ENCODE peak calls at places on chromosomes 6 and 20, in eight cellular contexts. One of them, this sample, is unnamed.

GRCh38 chr6:144535630-144536029 is 250.5 kb downstream of the UTRN start:
- DNase-seq in H1: no peak
- DNase-seq in fibroblast of pulmonary artery: no peak
- DNase-seq in left ventricle myocardium inferior: no peak
- DNase-seq in CD4-positive, alpha-beta T cell: no peak
- DNase-seq in GM06990: no peak
- DNase-seq in progenitor cell of endocrine pancreas: no peak
- DNase-seq in AG04450: no peak
- DNase-seq in this sample: no peak

GRCh38 chr6:35603326-35604202 is 85.2 kb downstream of the FKBP5 start:
- DNase-seq in H1: no peak
- DNase-seq in fibroblast of pulmonary artery: no peak
- DNase-seq in left ventricle myocardium inferior: no peak
- DNase-seq in CD4-positive, alpha-beta T cell: no peak
- DNase-seq in GM06990: no peak
- DNase-seq in progenitor cell of endocrine pancreas: no peak
- DNase-seq in AG04450: no peak
- DNase-seq in this sample: no peak

GRCh38 chr20:20712004-20712473 is 405 bp downstream of the RALGAPA2 start:
- DNase-seq in H1: no peak
- DNase-seq in fibroblast of pulmonary artery: no peak
- DNase-seq in left ventricle myocardium inferior: no peak
- DNase-seq in CD4-positive, alpha-beta T cell: no peak
- DNase-seq in GM06990: no peak
- DNase-seq in progenitor cell of endocrine pancreas: peak
- DNase-seq in AG04450: no peak
- DNase-seq in this sample: no peak

GRCh38 chr20:62120990-62121775 is 1.1 kb upstream of the LSM14B start:
- DNase-seq in H1: no peak
- DNase-seq in fibroblast of pulmonary artery: peak
- DNase-seq in left ventricle myocardium inferior: no peak
- DNase-seq in CD4-positive, alpha-beta T cell: no peak
- DNase-seq in GM06990: no peak
- DNase-seq in progenitor cell of endocrine pancreas: no peak
- DNase-seq in AG04450: no peak
- DNase-seq in this sample: no peak

GRCh38 chr6:43860285-43860684 is 90.3 kb downstream of the VEGFA start:
- DNase-seq in H1: no peak
- DNase-seq in fibroblast of pulmonary artery: no peak
- DNase-seq in left ventricle myocardium inferior: no peak
- DNase-seq in CD4-positive, alpha-beta T cell: no peak
- DNase-seq in GM06990: no peak
- DNase-seq in progenitor cell of endocrine pancreas: no peak
- DNase-seq in AG04450: no peak
- DNase-seq in this sample: no peak

GRCh38 chr6:53894086-53894485 is 99.3 kb downstream of the LRRC1 start:
- DNase-seq in H1: no peak
- DNase-seq in fibroblast of pulmonary artery: peak
- DNase-seq in left ventricle myocardium inferior: no peak
- DNase-seq in CD4-positive, alpha-beta T cell: no peak
- DNase-seq in GM06990: peak
- DNase-seq in progenitor cell of endocrine pancreas: no peak
- DNase-seq in AG04450: peak
- DNase-seq in this sample: no peak

GRCh38 chr20:8212286-8212685 is 80.2 kb downstream of the PLCB1 start:
- DNase-seq in H1: no peak
- DNase-seq in fibroblast of pulmonary artery: no peak
- DNase-seq in left ventricle myocardium inferior: no peak
- DNase-seq in CD4-positive, alpha-beta T cell: no peak
- DNase-seq in GM06990: peak
- DNase-seq in progenitor cell of endocrine pancreas: no peak
- DNase-seq in AG04450: no peak
- DNase-seq in this sample: peak

GRCh38 chr6:116136933-116137340 is 11.0 kb upstream of the COL10A1 start:
- DNase-seq in H1: no peak
- DNase-seq in fibroblast of pulmonary artery: no peak
- DNase-seq in left ventricle myocardium inferior: no peak
- DNase-seq in CD4-positive, alpha-beta T cell: no peak
- DNase-seq in GM06990: no peak
- DNase-seq in progenitor cell of endocrine pancreas: no peak
- DNase-seq in AG04450: no peak
- DNase-seq in this sample: no peak

GRCh38 chr6:67640462-67640861 is 994.6 kb upstream of the ADGRB3 start:
- DNase-seq in H1: no peak
- DNase-seq in fibroblast of pulmonary artery: peak
- DNase-seq in left ventricle myocardium inferior: no peak
- DNase-seq in CD4-positive, alpha-beta T cell: no peak
- DNase-seq in GM06990: no peak
- DNase-seq in progenitor cell of endocrine pancreas: no peak
- DNase-seq in AG04450: no peak
- DNase-seq in this sample: no peak

GRCh38 chr6:11354019-11354418 is 121.6 kb upstream of the NEDD9 start:
- DNase-seq in H1: no peak
- DNase-seq in fibroblast of pulmonary artery: peak
- DNase-seq in left ventricle myocardium inferior: peak
- DNase-seq in CD4-positive, alpha-beta T cell: no peak
- DNase-seq in GM06990: no peak
- DNase-seq in progenitor cell of endocrine pancreas: no peak
- DNase-seq in AG04450: peak
- DNase-seq in this sample: no peak

GRCh38 chr20:36154696-36155628 is at the start of gene EPB41L1:
- DNase-seq in H1: peak
- DNase-seq in fibroblast of pulmonary artery: peak
- DNase-seq in left ventricle myocardium inferior: no peak
- DNase-seq in CD4-positive, alpha-beta T cell: no peak
- DNase-seq in GM06990: no peak
- DNase-seq in progenitor cell of endocrine pancreas: peak
- DNase-seq in AG04450: no peak
- DNase-seq in this sample: peak

GRCh38 chr20:39661833-39662232 is 699.7 kb downstream of the DHX35 start:
- DNase-seq in H1: no peak
- DNase-seq in fibroblast of pulmonary artery: peak
- DNase-seq in left ventricle myocardium inferior: no peak
- DNase-seq in CD4-positive, alpha-beta T cell: no peak
- DNase-seq in GM06990: no peak
- DNase-seq in progenitor cell of endocrine pancreas: no peak
- DNase-seq in AG04450: no peak
- DNase-seq in this sample: no peak

GRCh38 chr6:13508711-13509705 is 21.6 kb upstream of the GFOD1 start:
- DNase-seq in H1: peak
- DNase-seq in fibroblast of pulmonary artery: peak
- DNase-seq in left ventricle myocardium inferior: no peak
- DNase-seq in CD4-positive, alpha-beta T cell: no peak
- DNase-seq in GM06990: no peak
- DNase-seq in progenitor cell of endocrine pancreas: no peak
- DNase-seq in AG04450: no peak
- DNase-seq in this sample: peak

GRCh38 chr20:34938466-34939163 is 17.0 kb downstream of the GSS start:
- DNase-seq in H1: no peak
- DNase-seq in fibroblast of pulmonary artery: no peak
- DNase-seq in left ventricle myocardium inferior: peak
- DNase-seq in CD4-positive, alpha-beta T cell: no peak
- DNase-seq in GM06990: no peak
- DNase-seq in progenitor cell of endocrine pancreas: no peak
- DNase-seq in AG04450: no peak
- DNase-seq in this sample: no peak

GRCh38 chr6:17202526-17202925 is 78.6 kb upstream of the RBM24 start:
- DNase-seq in H1: no peak
- DNase-seq in fibroblast of pulmonary artery: no peak
- DNase-seq in left ventricle myocardium inferior: no peak
- DNase-seq in CD4-positive, alpha-beta T cell: no peak
- DNase-seq in GM06990: no peak
- DNase-seq in progenitor cell of endocrine pancreas: no peak
- DNase-seq in AG04450: peak
- DNase-seq in this sample: no peak

GRCh38 chr6:17197607-17198006 is 83.6 kb upstream of the RBM24 start:
- DNase-seq in H1: no peak
- DNase-seq in fibroblast of pulmonary artery: no peak
- DNase-seq in left ventricle myocardium inferior: no peak
- DNase-seq in CD4-positive, alpha-beta T cell: no peak
- DNase-seq in GM06990: no peak
- DNase-seq in progenitor cell of endocrine pancreas: no peak
- DNase-seq in AG04450: no peak
- DNase-seq in this sample: no peak

GRCh38 chr6:17204548-17204947 is 76.6 kb upstream of the RBM24 start:
- DNase-seq in H1: no peak
- DNase-seq in fibroblast of pulmonary artery: no peak
- DNase-seq in left ventricle myocardium inferior: no peak
- DNase-seq in CD4-positive, alpha-beta T cell: no peak
- DNase-seq in GM06990: no peak
- DNase-seq in progenitor cell of endocrine pancreas: no peak
- DNase-seq in AG04450: no peak
- DNase-seq in this sample: no peak

DNA sequence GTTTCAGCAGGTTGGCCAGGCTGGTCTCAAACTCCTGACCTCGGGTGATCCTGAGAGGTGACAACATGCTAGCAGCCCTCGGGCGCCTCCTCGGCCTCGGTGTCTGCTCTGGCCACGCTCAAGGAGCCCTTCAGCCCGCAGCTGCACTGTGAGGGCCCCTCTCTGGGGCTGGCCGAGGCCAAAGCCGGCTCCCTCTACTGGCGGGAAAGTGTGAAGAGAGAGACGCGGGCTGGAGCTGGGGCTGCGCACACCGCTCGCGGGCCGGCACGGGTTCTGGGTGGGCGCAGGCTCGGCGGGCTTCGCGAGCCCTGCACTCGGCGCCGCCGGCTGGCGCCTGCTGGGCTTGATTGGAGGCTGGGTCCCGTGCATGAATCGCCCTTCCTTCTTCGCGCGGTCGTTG is 80.8 kb upstream of the RBM24 start:
- DNase-seq in H1: peak
- DNase-seq in fibroblast of pulmonary artery: no peak
- DNase-seq in left ventricle myocardium inferior: no peak
- DNase-seq in CD4-positive, alpha-beta T cell: no peak
- DNase-seq in GM06990: no peak
- DNase-seq in progenitor cell of endocrine pancreas: no peak
- DNase-seq in AG04450: no peak
- DNase-seq in this sample: no peak
- TF ChIP-seq CTCF in H1: peak
- TF ChIP-seq CTCF in fibroblast of pulmonary artery: no peak
- TF ChIP-seq CTCF in left ventricle myocardium inferior: no peak
- TF ChIP-seq CTCF in CD4-positive, alpha-beta T cell: no peak
- TF ChIP-seq CTCF in GM06990: no peak
- TF ChIP-seq CTCF in progenitor cell of endocrine pancreas: peak
- TF ChIP-seq CTCF in AG04450: peak
- TF ChIP-seq CTCF in this sample: no peak

DNA sequence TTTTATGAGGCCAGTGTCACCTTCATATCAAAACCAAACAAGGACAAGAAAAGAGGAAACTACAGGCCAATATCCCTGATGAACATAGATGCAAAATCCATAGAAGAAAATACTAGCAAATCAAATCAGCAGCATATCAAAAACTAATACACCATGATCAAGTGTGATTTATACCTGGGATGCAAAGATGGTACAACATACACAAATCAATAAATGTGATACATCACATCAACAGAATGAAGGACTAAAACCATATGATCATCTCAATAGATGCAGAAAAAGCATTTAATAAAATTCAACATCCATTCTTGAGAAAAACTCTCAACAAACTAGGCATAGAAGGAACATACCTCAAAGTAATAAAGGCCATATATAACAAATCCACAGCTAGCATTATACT is 8.1 kb upstream of the GINM1 start:
- DNase-seq in H1: no peak
- DNase-seq in fibroblast of pulmonary artery: no peak
- DNase-seq in left ventricle myocardium inferior: no peak
- DNase-seq in CD4-positive, alpha-beta T cell: no peak
- DNase-seq in GM06990: no peak
- DNase-seq in progenitor cell of endocrine pancreas: no peak
- DNase-seq in AG04450: no peak
- DNase-seq in this sample: no peak
- TF ChIP-seq CTCF in H1: no peak
- TF ChIP-seq CTCF in fibroblast of pulmonary artery: no peak
- TF ChIP-seq CTCF in left ventricle myocardium inferior: no peak
- TF ChIP-seq CTCF in CD4-positive, alpha-beta T cell: no peak
- TF ChIP-seq CTCF in GM06990: no peak
- TF ChIP-seq CTCF in progenitor cell of endocrine pancreas: no peak
- TF ChIP-seq CTCF in AG04450: no peak
- TF ChIP-seq CTCF in this sample: no peak

GRCh38 chr6:157989541-157990289 is 8.1 kb downstream of the SYNJ2 start:
- DNase-seq in H1: no peak
- DNase-seq in fibroblast of pulmonary artery: peak
- DNase-seq in left ventricle myocardium inferior: peak
- DNase-seq in CD4-positive, alpha-beta T cell: no peak
- DNase-seq in GM06990: no peak
- DNase-seq in progenitor cell of endocrine pancreas: no peak
- DNase-seq in AG04450: no peak
- DNase-seq in this sample: no peak
- TF ChIP-seq CTCF in H1: no peak
- TF ChIP-seq CTCF in fibroblast of pulmonary artery: no peak
- TF ChIP-seq CTCF in left ventricle myocardium inferior: no peak
- TF ChIP-seq CTCF in CD4-positive, alpha-beta T cell: no peak
- TF ChIP-seq CTCF in GM06990: no peak
- TF ChIP-seq CTCF in progenitor cell of endocrine pancreas: no peak
- TF ChIP-seq CTCF in AG04450: no peak
- TF ChIP-seq CTCF in this sample: no peak

GRCh38 chr20:31785089-31785488 is 34.1 kb upstream of the MYLK2 start:
- DNase-seq in H1: no peak
- DNase-seq in fibroblast of pulmonary artery: no peak
- DNase-seq in left ventricle myocardium inferior: no peak
- DNase-seq in CD4-positive, alpha-beta T cell: no peak
- DNase-seq in GM06990: no peak
- DNase-seq in progenitor cell of endocrine pancreas: no peak
- DNase-seq in AG04450: no peak
- DNase-seq in this sample: no peak

GRCh38 chr20:31790401-31790800 is 28.8 kb upstream of the MYLK2 start:
- DNase-seq in H1: no peak
- DNase-seq in fibroblast of pulmonary artery: no peak
- DNase-seq in left ventricle myocardium inferior: no peak
- DNase-seq in CD4-positive, alpha-beta T cell: no peak
- DNase-seq in GM06990: no peak
- DNase-seq in progenitor cell of endocrine pancreas: no peak
- DNase-seq in AG04450: no peak
- DNase-seq in this sample: no peak

DNA sequence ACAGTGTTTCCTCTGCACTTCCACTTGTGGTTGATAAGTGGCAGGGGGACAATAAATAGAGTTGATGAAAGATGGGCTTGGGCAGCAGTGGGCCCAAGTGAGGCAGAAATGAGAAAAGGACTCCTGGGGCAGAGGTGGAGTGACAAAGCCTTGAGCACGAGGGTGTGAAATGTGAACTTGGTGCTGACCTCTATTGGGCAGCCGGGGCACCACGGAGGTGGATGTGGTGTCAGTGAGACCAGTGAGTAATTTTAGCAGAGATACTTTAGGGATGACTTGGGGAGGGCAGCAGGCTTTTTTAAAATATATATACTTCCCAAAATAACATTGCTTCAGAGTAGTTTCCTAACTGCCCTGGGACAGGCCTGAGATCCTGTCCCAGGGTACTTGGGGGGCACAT is 30.6 kb upstream of the MYLK2 start:
- DNase-seq in H1: no peak
- DNase-seq in fibroblast of pulmonary artery: no peak
- DNase-seq in left ventricle myocardium inferior: no peak
- DNase-seq in CD4-positive, alpha-beta T cell: no peak
- DNase-seq in GM06990: no peak
- DNase-seq in progenitor cell of endocrine pancreas: no peak
- DNase-seq in AG04450: no peak
- DNase-seq in this sample: no peak
- TF ChIP-seq CTCF in H1: peak
- TF ChIP-seq CTCF in fibroblast of pulmonary artery: peak
- TF ChIP-seq CTCF in left ventricle myocardium inferior: no peak
- TF ChIP-seq CTCF in CD4-positive, alpha-beta T cell: no peak
- TF ChIP-seq CTCF in GM06990: peak
- TF ChIP-seq CTCF in progenitor cell of endocrine pancreas: peak
- TF ChIP-seq CTCF in AG04450: peak
- TF ChIP-seq CTCF in this sample: peak

GRCh38 chr6:113732384-113732966 is 124.7 kb upstream of the MARCKS start:
- DNase-seq in H1: peak
- DNase-seq in fibroblast of pulmonary artery: peak
- DNase-seq in left ventricle myocardium inferior: peak
- DNase-seq in CD4-positive, alpha-beta T cell: no peak
- DNase-seq in GM06990: no peak
- DNase-seq in progenitor cell of endocrine pancreas: no peak
- DNase-seq in AG04450: no peak
- DNase-seq in this sample: no peak
- TF ChIP-seq CTCF in H1: no peak
- TF ChIP-seq CTCF in fibroblast of pulmonary artery: peak
- TF ChIP-seq CTCF in left ventricle myocardium inferior: peak
- TF ChIP-seq CTCF in CD4-positive, alpha-beta T cell: no peak
- TF ChIP-seq CTCF in GM06990: no peak
- TF ChIP-seq CTCF in progenitor cell of endocrine pancreas: peak
- TF ChIP-seq CTCF in AG04450: peak
- TF ChIP-seq CTCF in this sample: no peak

This sample was measured in GM13977.